ENCODE peak calls at places on chromosomes 2 and 18, in ten cellular contexts. One of them, this sample, is unnamed.

GRCh38 chr18:58881469-58881868 is 16.8 kb downstream of the ZNF532 start:
- DNase-seq in AG09319: no peak
- DNase-seq in breast epithelium: no peak
- DNase-seq in H9: no peak
- DNase-seq in prostate gland: no peak
- DNase-seq in retinal pigment epithelial cell: no peak
- DNase-seq in AG09309: no peak
- DNase-seq in choroid plexus epithelial cell: no peak
- DNase-seq in AG04449: no peak
- DNase-seq in body of pancreas: no peak
- DNase-seq in this sample: no peak

GRCh38 chr2:20091305-20091991 is 40.0 kb upstream of the LAPTM4A start:
- DNase-seq in AG04449: peak; percentile 85
- DNase-seq in body of pancreas: no peak
- DNase-seq in AG09319: peak; percentile 83
- DNase-seq in prostate gland: no peak
- DNase-seq in AG09309: peak; percentile 86
- DNase-seq in choroid plexus epithelial cell: peak; percentile 94
- DNase-seq in retinal pigment epithelial cell: peak; percentile 58
- DNase-seq in H9: no peak
- DNase-seq in breast epithelium: no peak
- DNase-seq in this sample: no peak

GRCh38 chr2:74587664-74588277 is 33.3 kb downstream of the DOK1 start:
- DNase-seq in AG09309: no peak
- DNase-seq in breast epithelium: peak; percentile 63
- DNase-seq in choroid plexus epithelial cell: peak; percentile 85
- DNase-seq in AG04449: no peak
- DNase-seq in H9: peak; percentile 71
- DNase-seq in retinal pigment epithelial cell: no peak
- DNase-seq in prostate gland: peak; percentile 63
- DNase-seq in AG09319: no peak
- DNase-seq in body of pancreas: peak; percentile 78
- DNase-seq in this sample: no peak

GRCh38 chr2:174711206-174711605 is 53.1 kb downstream of the CHRNA1 start:
- DNase-seq in choroid plexus epithelial cell: no peak
- DNase-seq in body of pancreas: no peak
- DNase-seq in H9: no peak
- DNase-seq in prostate gland: no peak
- DNase-seq in AG09309: no peak
- DNase-seq in breast epithelium: no peak
- DNase-seq in retinal pigment epithelial cell: no peak
- DNase-seq in AG04449: no peak
- DNase-seq in AG09319: no peak
- DNase-seq in this sample: no peak

GRCh38 chr18:8654482-8655451 is 45.5 kb downstream of the RAB12 start:
- DNase-seq in breast epithelium: no peak
- DNase-seq in choroid plexus epithelial cell: peak; percentile 45
- DNase-seq in prostate gland: no peak
- DNase-seq in AG04449: no peak
- DNase-seq in AG09319: no peak
- DNase-seq in AG09309: no peak
- DNase-seq in body of pancreas: no peak
- DNase-seq in retinal pigment epithelial cell: no peak
- DNase-seq in H9: no peak
- DNase-seq in this sample: no peak

GRCh38 chr2:240921319-240922233 is 15.4 kb downstream of the CROCC2 start:
- DNase-seq in AG09319: peak; percentile 94
- DNase-seq in choroid plexus epithelial cell: peak; percentile 94
- DNase-seq in AG09309: peak; percentile 93
- DNase-seq in AG04449: peak; percentile 86
- DNase-seq in prostate gland: no peak
- DNase-seq in breast epithelium: peak; percentile 55
- DNase-seq in retinal pigment epithelial cell: peak; percentile 70
- DNase-seq in H9: peak; percentile 19
- DNase-seq in body of pancreas: peak; percentile 30
- DNase-seq in this sample: peak; percentile 20

GRCh38 chr2:85133751-85134254 is 611 bp downstream of the TCF7L1 start:
- DNase-seq in AG09319: no peak
- DNase-seq in body of pancreas: peak; percentile 46
- DNase-seq in prostate gland: peak; percentile 20
- DNase-seq in retinal pigment epithelial cell: no peak
- DNase-seq in breast epithelium: no peak
- DNase-seq in AG04449: no peak
- DNase-seq in H9: no peak
- DNase-seq in choroid plexus epithelial cell: peak; percentile 29
- DNase-seq in AG09309: no peak
- DNase-seq in this sample: peak; percentile 75

GRCh38 chr18:53070706-53071105 is 730.7 kb downstream of the DCC start:
- DNase-seq in prostate gland: no peak
- DNase-seq in AG09309: no peak
- DNase-seq in breast epithelium: no peak
- DNase-seq in choroid plexus epithelial cell: no peak
- DNase-seq in AG04449: no peak
- DNase-seq in retinal pigment epithelial cell: no peak
- DNase-seq in AG09319: no peak
- DNase-seq in H9: no peak
- DNase-seq in body of pancreas: no peak
- DNase-seq in this sample: no peak

GRCh38 chr2:11175293-11175795 is 20.1 kb downstream of the SLC66A3 start:
- DNase-seq in AG04449: peak; percentile 19
- DNase-seq in retinal pigment epithelial cell: no peak
- DNase-seq in H9: no peak
- DNase-seq in body of pancreas: peak; percentile 22
- DNase-seq in prostate gland: no peak
- DNase-seq in AG09309: peak; percentile 10
- DNase-seq in AG09319: no peak
- DNase-seq in choroid plexus epithelial cell: peak; percentile 78
- DNase-seq in breast epithelium: no peak
- DNase-seq in this sample: no peak

GRCh38 chr2:15828576-15828975 is 111.8 kb upstream of the MYCN start:
- DNase-seq in body of pancreas: no peak
- DNase-seq in choroid plexus epithelial cell: no peak
- DNase-seq in AG09319: no peak
- DNase-seq in H9: no peak
- DNase-seq in AG04449: no peak
- DNase-seq in retinal pigment epithelial cell: no peak
- DNase-seq in AG09309: no peak
- DNase-seq in breast epithelium: no peak
- DNase-seq in prostate gland: no peak
- DNase-seq in this sample: no peak

DNA sequence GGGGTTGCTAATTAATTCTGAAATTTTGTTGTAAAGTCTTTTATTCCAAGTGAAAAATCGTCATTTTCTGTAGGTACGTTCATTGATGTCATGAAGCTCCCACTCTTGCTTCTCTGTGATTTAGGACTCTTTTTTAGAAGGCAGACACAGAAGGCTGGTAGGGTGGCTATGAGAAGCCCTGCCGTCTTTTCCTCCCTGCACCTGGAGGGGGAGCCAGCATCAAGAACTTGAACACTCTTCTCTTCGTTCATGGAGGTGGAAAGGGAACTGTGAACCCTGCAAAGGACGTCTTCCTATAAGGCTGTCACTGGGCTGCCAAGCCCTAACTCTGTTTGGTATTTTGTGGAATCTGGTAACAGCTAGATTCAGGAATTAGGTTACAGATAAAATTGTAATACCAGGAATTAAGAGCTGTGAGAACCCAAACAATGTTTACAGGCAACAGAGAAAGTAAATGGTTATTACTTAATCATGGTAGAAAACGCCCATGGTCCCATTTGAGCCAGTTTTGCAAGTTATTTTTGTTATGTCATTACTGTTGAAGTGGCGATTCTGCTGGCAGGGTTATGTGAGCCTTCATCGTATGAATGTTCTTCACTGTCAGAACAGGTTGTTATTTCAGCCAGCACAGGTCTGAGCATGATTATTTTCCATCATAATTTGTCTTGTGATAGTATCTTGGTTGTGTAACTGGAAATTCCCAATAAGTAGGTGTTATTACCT is 112.2 kb downstream of the OSBPL6 start:
- DNase-seq in breast epithelium: no peak
- DNase-seq in choroid plexus epithelial cell: peak; percentile 68
- DNase-seq in H9: peak; percentile 69
- DNase-seq in body of pancreas: peak; percentile 71
- DNase-seq in AG09319: no peak
- DNase-seq in AG04449: no peak
- DNase-seq in AG09309: no peak
- DNase-seq in retinal pigment epithelial cell: no peak
- DNase-seq in prostate gland: peak; percentile 26
- DNase-seq in this sample: no peak
- TF ChIP-seq CTCF in breast epithelium: no peak
- TF ChIP-seq CTCF in choroid plexus epithelial cell: peak; percentile 86
- TF ChIP-seq CTCF in H9: peak; percentile 79
- TF ChIP-seq CTCF in body of pancreas: peak; percentile 56
- TF ChIP-seq CTCF in AG09319: peak; percentile 55
- TF ChIP-seq CTCF in AG04449: peak; percentile 73
- TF ChIP-seq CTCF in AG09309: peak; percentile 76
- TF ChIP-seq CTCF in retinal pigment epithelial cell: peak; percentile 69
- TF ChIP-seq CTCF in prostate gland: no peak
- TF ChIP-seq CTCF in this sample: peak; percentile 47

DNA sequence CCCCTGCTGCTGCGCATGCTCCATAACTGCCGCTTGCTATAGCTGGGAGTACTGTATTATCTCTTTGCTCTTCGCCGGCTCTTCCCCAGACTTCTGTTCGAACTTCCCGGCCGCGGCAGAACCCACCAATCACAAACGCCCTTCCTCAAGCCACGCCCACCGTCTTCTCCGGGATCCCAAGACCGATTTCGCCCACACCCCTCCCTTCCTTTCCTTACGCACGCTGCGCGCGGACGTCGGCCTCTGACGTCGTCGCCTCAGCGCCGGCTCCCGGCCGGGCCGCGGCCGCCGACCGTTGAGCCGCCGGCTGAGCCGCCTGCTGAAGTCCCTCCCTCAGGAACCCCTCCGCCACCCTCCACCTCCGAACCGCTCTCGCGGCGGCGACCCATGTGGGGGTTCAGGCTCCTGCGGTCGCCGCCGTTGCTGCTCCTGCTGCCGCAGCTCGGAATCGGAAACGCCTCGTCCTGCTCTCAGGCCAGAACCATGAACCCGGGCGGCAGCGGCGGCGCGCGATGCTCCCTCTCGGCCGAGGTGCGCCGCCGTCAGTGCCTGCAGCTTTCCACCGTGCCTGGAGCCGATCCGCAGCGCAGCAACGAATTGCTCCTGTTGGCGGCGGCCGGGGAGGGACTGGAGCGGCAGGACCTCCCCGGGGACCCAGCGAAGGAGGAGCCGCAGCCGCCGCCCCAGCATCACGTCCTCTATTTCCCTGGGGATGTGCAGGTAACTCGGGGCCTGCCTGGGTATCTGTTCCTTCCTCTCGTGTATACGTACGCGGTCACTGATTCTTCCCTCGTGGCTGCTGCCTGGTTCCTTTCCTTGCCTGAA is at the start of gene C2orf69:
- DNase-seq in breast epithelium: peak; percentile 97
- DNase-seq in AG09309: peak; percentile 84
- DNase-seq in choroid plexus epithelial cell: peak; percentile 99
- DNase-seq in H9: peak; percentile 99
- DNase-seq in AG09319: peak; percentile 92
- DNase-seq in AG04449: peak; percentile 83
- DNase-seq in retinal pigment epithelial cell: peak; percentile 85
- DNase-seq in body of pancreas: peak; percentile 97
- DNase-seq in prostate gland: peak; percentile 97
- DNase-seq in this sample: peak; percentile 99
- TF ChIP-seq CTCF in breast epithelium: no peak
- TF ChIP-seq CTCF in AG09309: no peak
- TF ChIP-seq CTCF in choroid plexus epithelial cell: no peak
- TF ChIP-seq CTCF in H9: no peak
- TF ChIP-seq CTCF in AG09319: no peak
- TF ChIP-seq CTCF in AG04449: no peak
- TF ChIP-seq CTCF in retinal pigment epithelial cell: no peak
- TF ChIP-seq CTCF in body of pancreas: peak; percentile 10
- TF ChIP-seq CTCF in prostate gland: no peak
- TF ChIP-seq CTCF in this sample: no peak

GRCh38 chr2:24009680-24010476 is at the start of gene MFSD2B:
- DNase-seq in AG09309: no peak
- DNase-seq in body of pancreas: no peak
- DNase-seq in prostate gland: no peak
- DNase-seq in AG04449: no peak
- DNase-seq in breast epithelium: no peak
- DNase-seq in choroid plexus epithelial cell: peak; percentile 18
- DNase-seq in retinal pigment epithelial cell: no peak
- DNase-seq in AG09319: no peak
- DNase-seq in H9: no peak
- DNase-seq in this sample: no peak

GRCh38 chr2:24007693-24008092 is 2.2 kb upstream of the MFSD2B start:
- DNase-seq in AG09309: no peak
- DNase-seq in prostate gland: no peak
- DNase-seq in choroid plexus epithelial cell: no peak
- DNase-seq in retinal pigment epithelial cell: no peak
- DNase-seq in AG09319: no peak
- DNase-seq in breast epithelium: no peak
- DNase-seq in H9: no peak
- DNase-seq in AG04449: no peak
- DNase-seq in body of pancreas: no peak
- DNase-seq in this sample: no peak

GRCh38 chr2:24008672-24009366 is 1.1 kb upstream of the MFSD2B start:
- DNase-seq in AG04449: no peak
- DNase-seq in prostate gland: no peak
- DNase-seq in breast epithelium: no peak
- DNase-seq in AG09309: no peak
- DNase-seq in body of pancreas: no peak
- DNase-seq in H9: no peak
- DNase-seq in retinal pigment epithelial cell: no peak
- DNase-seq in AG09319: no peak
- DNase-seq in choroid plexus epithelial cell: no peak
- DNase-seq in this sample: no peak

GRCh38 chr2:24010477-24011277 is 792 bp downstream of the MFSD2B start:
- DNase-seq in body of pancreas: no peak
- DNase-seq in AG09309: no peak
- DNase-seq in AG04449: no peak
- DNase-seq in H9: peak; percentile 51
- DNase-seq in breast epithelium: no peak
- DNase-seq in prostate gland: no peak
- DNase-seq in AG09319: no peak
- DNase-seq in retinal pigment epithelial cell: no peak
- DNase-seq in choroid plexus epithelial cell: no peak
- DNase-seq in this sample: no peak

DNA sequence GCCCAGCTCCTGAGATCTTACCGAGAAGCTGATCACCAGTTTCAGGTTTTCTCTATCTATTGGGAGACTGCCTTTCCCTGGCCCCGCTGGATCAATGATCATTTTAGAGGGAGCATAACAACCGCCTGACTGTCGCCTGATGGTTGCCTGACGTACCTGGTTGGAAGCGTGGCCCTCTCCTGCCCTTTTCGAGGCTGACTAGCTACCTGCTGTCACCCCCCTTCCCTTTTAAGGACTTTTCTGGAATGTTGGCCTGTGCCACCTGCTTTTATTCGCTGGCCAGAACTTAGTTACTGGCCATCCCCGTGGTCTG is 562 bp upstream of the MFSD2B start:
- DNase-seq in retinal pigment epithelial cell: no peak
- DNase-seq in AG09309: no peak
- DNase-seq in AG09319: no peak
- DNase-seq in breast epithelium: no peak
- DNase-seq in choroid plexus epithelial cell: no peak
- DNase-seq in H9: no peak
- DNase-seq in AG04449: no peak
- DNase-seq in prostate gland: no peak
- DNase-seq in body of pancreas: no peak
- DNase-seq in this sample: no peak
- TF ChIP-seq CTCF in retinal pigment epithelial cell: no peak
- TF ChIP-seq CTCF in AG09309: no peak
- TF ChIP-seq CTCF in AG09319: no peak
- TF ChIP-seq CTCF in breast epithelium: no peak
- TF ChIP-seq CTCF in choroid plexus epithelial cell: no peak
- TF ChIP-seq CTCF in H9: no peak
- TF ChIP-seq CTCF in AG04449: no peak
- TF ChIP-seq CTCF in prostate gland: no peak
- TF ChIP-seq CTCF in body of pancreas: no peak
- TF ChIP-seq CTCF in this sample: no peak

GRCh38 chr18:60668583-60668982 is 296.0 kb upstream of the MC4R start:
- DNase-seq in body of pancreas: no peak
- DNase-seq in AG09309: no peak
- DNase-seq in retinal pigment epithelial cell: no peak
- DNase-seq in breast epithelium: no peak
- DNase-seq in H9: no peak
- DNase-seq in AG04449: no peak
- DNase-seq in prostate gland: no peak
- DNase-seq in choroid plexus epithelial cell: peak; percentile 5
- DNase-seq in AG09319: no peak
- DNase-seq in this sample: no peak
- TF ChIP-seq CTCF in body of pancreas: no peak
- TF ChIP-seq CTCF in AG09309: peak; percentile 6
- TF ChIP-seq CTCF in retinal pigment epithelial cell: peak; percentile 26
- TF ChIP-seq CTCF in breast epithelium: no peak
- TF ChIP-seq CTCF in H9: peak; percentile 38
- TF ChIP-seq CTCF in AG04449: no peak
- TF ChIP-seq CTCF in prostate gland: no peak
- TF ChIP-seq CTCF in choroid plexus epithelial cell: no peak
- TF ChIP-seq CTCF in AG09319: no peak
- TF ChIP-seq CTCF in this sample: no peak